ENCODE peak calls at places on chromosome 19, in six cellular contexts. One of them, this sample, is unnamed.

GRCh38 chr19:44748426-44749254 is at the start of gene BCL3:
- DNase-seq in NCI-H460: no peak
- DNase-seq in stimulated activated CD4-positive, alpha-beta T cell treated with anti-CD3 and anti-CD28 coated beads, Interleukin-12 subunit alpha, Interleukin-12 subunit beta, amount 100 ng/mL, for 24 hours: peak
- DNase-seq in naive thymus-derived CD4-positive, alpha-beta T cell: peak
- DNase-seq in 8988T: no peak
- DNase-seq in spleen: peak
- DNase-seq in this sample: peak

GRCh38 chr19:5706876-5707573 is 12.9 kb downstream of the LONP1 start:
- DNase-seq in spleen: no peak
- DNase-seq in NCI-H460: no peak
- DNase-seq in 8988T: peak
- DNase-seq in stimulated activated CD4-positive, alpha-beta T cell treated with anti-CD3 and anti-CD28 coated beads, Interleukin-12 subunit alpha, Interleukin-12 subunit beta, amount 100 ng/mL, for 24 hours: no peak
- DNase-seq in naive thymus-derived CD4-positive, alpha-beta T cell: no peak
- DNase-seq in this sample: no peak

GRCh38 chr19:37953125-37953524 is 46.1 kb downstream of the SIPA1L3 start:
- DNase-seq in NCI-H460: no peak
- DNase-seq in spleen: no peak
- DNase-seq in 8988T: no peak
- DNase-seq in naive thymus-derived CD4-positive, alpha-beta T cell: no peak
- DNase-seq in stimulated activated CD4-positive, alpha-beta T cell treated with anti-CD3 and anti-CD28 coated beads, Interleukin-12 subunit alpha, Interleukin-12 subunit beta, amount 100 ng/mL, for 24 hours: no peak
- DNase-seq in this sample: no peak

GRCh38 chr19:30450101-30450500 is 77.9 kb downstream of the ZNF536 start:
- DNase-seq in naive thymus-derived CD4-positive, alpha-beta T cell: no peak
- DNase-seq in NCI-H460: no peak
- DNase-seq in 8988T: peak
- DNase-seq in stimulated activated CD4-positive, alpha-beta T cell treated with anti-CD3 and anti-CD28 coated beads, Interleukin-12 subunit alpha, Interleukin-12 subunit beta, amount 100 ng/mL, for 24 hours: no peak
- DNase-seq in spleen: peak
- DNase-seq in this sample: peak

GRCh38 chr19:41546386-41546789 is 29.6 kb upstream of the CEACAM21 start:
- DNase-seq in naive thymus-derived CD4-positive, alpha-beta T cell: peak
- DNase-seq in 8988T: no peak
- DNase-seq in spleen: peak
- DNase-seq in stimulated activated CD4-positive, alpha-beta T cell treated with anti-CD3 and anti-CD28 coated beads, Interleukin-12 subunit alpha, Interleukin-12 subunit beta, amount 100 ng/mL, for 24 hours: no peak
- DNase-seq in NCI-H460: no peak
- DNase-seq in this sample: no peak

GRCh38 chr19:50187937-50188336 is 15.5 kb upstream of the MYH14 start:
- DNase-seq in spleen: no peak
- DNase-seq in stimulated activated CD4-positive, alpha-beta T cell treated with anti-CD3 and anti-CD28 coated beads, Interleukin-12 subunit alpha, Interleukin-12 subunit beta, amount 100 ng/mL, for 24 hours: no peak
- DNase-seq in NCI-H460: no peak
- DNase-seq in naive thymus-derived CD4-positive, alpha-beta T cell: no peak
- DNase-seq in 8988T: no peak
- DNase-seq in this sample: no peak

GRCh38 chr19:53780506-53780905 is 43.6 kb downstream of the NLRP12 start:
- DNase-seq in 8988T: no peak
- DNase-seq in NCI-H460: no peak
- DNase-seq in stimulated activated CD4-positive, alpha-beta T cell treated with anti-CD3 and anti-CD28 coated beads, Interleukin-12 subunit alpha, Interleukin-12 subunit beta, amount 100 ng/mL, for 24 hours: no peak
- DNase-seq in naive thymus-derived CD4-positive, alpha-beta T cell: no peak
- DNase-seq in spleen: no peak
- DNase-seq in this sample: no peak

GRCh38 chr19:55352040-55352439 is 2.5 kb downstream of the COX6B2 start:
- DNase-seq in naive thymus-derived CD4-positive, alpha-beta T cell: no peak
- DNase-seq in spleen: no peak
- DNase-seq in stimulated activated CD4-positive, alpha-beta T cell treated with anti-CD3 and anti-CD28 coated beads, Interleukin-12 subunit alpha, Interleukin-12 subunit beta, amount 100 ng/mL, for 24 hours: no peak
- DNase-seq in NCI-H460: no peak
- DNase-seq in 8988T: no peak
- DNase-seq in this sample: no peak

GRCh38 chr19:56377105-56377924 is 16.0 kb downstream of the ZNF582 start:
- DNase-seq in 8988T: no peak
- DNase-seq in spleen: no peak
- DNase-seq in naive thymus-derived CD4-positive, alpha-beta T cell: no peak
- DNase-seq in stimulated activated CD4-positive, alpha-beta T cell treated with anti-CD3 and anti-CD28 coated beads, Interleukin-12 subunit alpha, Interleukin-12 subunit beta, amount 100 ng/mL, for 24 hours: no peak
- DNase-seq in NCI-H460: no peak
- DNase-seq in this sample: no peak

GRCh38 chr19:1837625-1838105 is 10.6 kb downstream of the REXO1 start:
- DNase-seq in naive thymus-derived CD4-positive, alpha-beta T cell: no peak
- DNase-seq in stimulated activated CD4-positive, alpha-beta T cell treated with anti-CD3 and anti-CD28 coated beads, Interleukin-12 subunit alpha, Interleukin-12 subunit beta, amount 100 ng/mL, for 24 hours: no peak
- DNase-seq in spleen: no peak
- DNase-seq in 8988T: no peak
- DNase-seq in NCI-H460: no peak
- DNase-seq in this sample: peak

GRCh38 chr19:49923055-49924003 is 5.7 kb upstream of the ATF5 start:
- DNase-seq in NCI-H460: no peak
- DNase-seq in naive thymus-derived CD4-positive, alpha-beta T cell: no peak
- DNase-seq in stimulated activated CD4-positive, alpha-beta T cell treated with anti-CD3 and anti-CD28 coated beads, Interleukin-12 subunit alpha, Interleukin-12 subunit beta, amount 100 ng/mL, for 24 hours: no peak
- DNase-seq in spleen: no peak
- DNase-seq in 8988T: no peak
- DNase-seq in this sample: no peak

GRCh38 chr19:8185343-8186068 is 23.7 kb upstream of the CERS4 start:
- DNase-seq in naive thymus-derived CD4-positive, alpha-beta T cell: no peak
- DNase-seq in stimulated activated CD4-positive, alpha-beta T cell treated with anti-CD3 and anti-CD28 coated beads, Interleukin-12 subunit alpha, Interleukin-12 subunit beta, amount 100 ng/mL, for 24 hours: no peak
- DNase-seq in 8988T: no peak
- DNase-seq in NCI-H460: no peak
- DNase-seq in spleen: no peak
- DNase-seq in this sample: no peak

GRCh38 chr19:50723069-50723468 is at the start of gene CLEC11A:
- DNase-seq in NCI-H460: no peak
- DNase-seq in spleen: no peak
- DNase-seq in 8988T: no peak
- DNase-seq in naive thymus-derived CD4-positive, alpha-beta T cell: no peak
- DNase-seq in stimulated activated CD4-positive, alpha-beta T cell treated with anti-CD3 and anti-CD28 coated beads, Interleukin-12 subunit alpha, Interleukin-12 subunit beta, amount 100 ng/mL, for 24 hours: no peak
- DNase-seq in this sample: no peak

GRCh38 chr19:10332158-10332964 is 968 bp downstream of the RAVER1 start:
- DNase-seq in spleen: no peak
- DNase-seq in NCI-H460: no peak
- DNase-seq in 8988T: no peak
- DNase-seq in naive thymus-derived CD4-positive, alpha-beta T cell: no peak
- DNase-seq in stimulated activated CD4-positive, alpha-beta T cell treated with anti-CD3 and anti-CD28 coated beads, Interleukin-12 subunit alpha, Interleukin-12 subunit beta, amount 100 ng/mL, for 24 hours: no peak
- DNase-seq in this sample: no peak

GRCh38 chr19:1079566-1080111 is 12.7 kb downstream of the ARHGAP45 start:
- DNase-seq in stimulated activated CD4-positive, alpha-beta T cell treated with anti-CD3 and anti-CD28 coated beads, Interleukin-12 subunit alpha, Interleukin-12 subunit beta, amount 100 ng/mL, for 24 hours: no peak
- DNase-seq in NCI-H460: no peak
- DNase-seq in spleen: peak
- DNase-seq in 8988T: no peak
- DNase-seq in naive thymus-derived CD4-positive, alpha-beta T cell: peak
- DNase-seq in this sample: no peak

GRCh38 chr19:16185925-16186234 is 670 bp downstream of the FAM32A start:
- DNase-seq in NCI-H460: no peak
- DNase-seq in spleen: no peak
- DNase-seq in naive thymus-derived CD4-positive, alpha-beta T cell: peak
- DNase-seq in 8988T: no peak
- DNase-seq in stimulated activated CD4-positive, alpha-beta T cell treated with anti-CD3 and anti-CD28 coated beads, Interleukin-12 subunit alpha, Interleukin-12 subunit beta, amount 100 ng/mL, for 24 hours: no peak
- DNase-seq in this sample: no peak

GRCh38 chr19:33868076-33868735 is 71.5 kb downstream of the KCTD15 start:
- DNase-seq in stimulated activated CD4-positive, alpha-beta T cell treated with anti-CD3 and anti-CD28 coated beads, Interleukin-12 subunit alpha, Interleukin-12 subunit beta, amount 100 ng/mL, for 24 hours: no peak
- DNase-seq in NCI-H460: no peak
- DNase-seq in naive thymus-derived CD4-positive, alpha-beta T cell: no peak
- DNase-seq in spleen: peak
- DNase-seq in 8988T: no peak
- DNase-seq in this sample: no peak

GRCh38 chr19:50909240-50910070 is 1.7 kb downstream of the KLK4 start:
- DNase-seq in NCI-H460: peak
- DNase-seq in spleen: no peak
- DNase-seq in stimulated activated CD4-positive, alpha-beta T cell treated with anti-CD3 and anti-CD28 coated beads, Interleukin-12 subunit alpha, Interleukin-12 subunit beta, amount 100 ng/mL, for 24 hours: peak
- DNase-seq in naive thymus-derived CD4-positive, alpha-beta T cell: no peak
- DNase-seq in 8988T: peak
- DNase-seq in this sample: peak

GRCh38 chr19:48665786-48666185 is 7.0 kb downstream of the NTN5 start:
- DNase-seq in spleen: no peak
- DNase-seq in 8988T: no peak
- DNase-seq in stimulated activated CD4-positive, alpha-beta T cell treated with anti-CD3 and anti-CD28 coated beads, Interleukin-12 subunit alpha, Interleukin-12 subunit beta, amount 100 ng/mL, for 24 hours: no peak
- DNase-seq in NCI-H460: no peak
- DNase-seq in naive thymus-derived CD4-positive, alpha-beta T cell: no peak
- DNase-seq in this sample: no peak

GRCh38 chr19:48443731-48444128 is 2.1 kb upstream of the GRWD1 start:
- DNase-seq in stimulated activated CD4-positive, alpha-beta T cell treated with anti-CD3 and anti-CD28 coated beads, Interleukin-12 subunit alpha, Interleukin-12 subunit beta, amount 100 ng/mL, for 24 hours: no peak
- DNase-seq in naive thymus-derived CD4-positive, alpha-beta T cell: no peak
- DNase-seq in spleen: peak
- DNase-seq in 8988T: no peak
- DNase-seq in NCI-H460: no peak
- DNase-seq in this sample: no peak

GRCh38 chr19:49157445-49158224 is at the start of gene TRPM4:
- DNase-seq in stimulated activated CD4-positive, alpha-beta T cell treated with anti-CD3 and anti-CD28 coated beads, Interleukin-12 subunit alpha, Interleukin-12 subunit beta, amount 100 ng/mL, for 24 hours: no peak
- DNase-seq in NCI-H460: peak
- DNase-seq in spleen: peak
- DNase-seq in 8988T: peak
- DNase-seq in naive thymus-derived CD4-positive, alpha-beta T cell: no peak
- DNase-seq in this sample: peak

GRCh38 chr19:44759083-44759804 is 10.7 kb downstream of the BCL3 start:
- DNase-seq in 8988T: no peak
- DNase-seq in stimulated activated CD4-positive, alpha-beta T cell treated with anti-CD3 and anti-CD28 coated beads, Interleukin-12 subunit alpha, Interleukin-12 subunit beta, amount 100 ng/mL, for 24 hours: no peak
- DNase-seq in naive thymus-derived CD4-positive, alpha-beta T cell: no peak
- DNase-seq in spleen: no peak
- DNase-seq in NCI-H460: no peak
- DNase-seq in this sample: no peak

This sample was measured in HAP-1.